ENCODE peak calls at places on chromosome 21, in nine cellular contexts. One of them, this sample, is unnamed.

GRCh38 chr21:31894441-31894840 is 21.6 kb downstream of the HUNK start:
- DNase-seq in progenitor cell of endocrine pancreas: no peak
- DNase-seq in stimulated activated CD4-positive, alpha-beta T cell treated with anti-CD3 and anti-CD28 coated beads, Interleukin-15, amount 100 ng/mL, for 24 hours: no peak
- DNase-seq in psoas muscle: no peak
- DNase-seq in aorta: no peak
- DNase-seq in lower lobe of right lung: no peak
- DNase-seq in cardiac muscle cell: no peak
- DNase-seq in left ventricle myocardium superior: no peak
- DNase-seq in caudate nucleus: no peak
- DNase-seq in this sample: no peak

GRCh38 chr21:36730291-36731281 is 31.7 kb downstream of the SIM2 start:
- DNase-seq in stimulated activated CD4-positive, alpha-beta T cell treated with anti-CD3 and anti-CD28 coated beads, Interleukin-15, amount 100 ng/mL, for 24 hours: no peak
- DNase-seq in caudate nucleus: no peak
- DNase-seq in aorta: peak; percentile 60
- DNase-seq in lower lobe of right lung: no peak
- DNase-seq in cardiac muscle cell: no peak
- DNase-seq in progenitor cell of endocrine pancreas: no peak
- DNase-seq in left ventricle myocardium superior: no peak
- DNase-seq in psoas muscle: no peak
- DNase-seq in this sample: no peak

GRCh38 chr21:42193131-42193671 is 25.7 kb upstream of the ABCG1 start:
- DNase-seq in stimulated activated CD4-positive, alpha-beta T cell treated with anti-CD3 and anti-CD28 coated beads, Interleukin-15, amount 100 ng/mL, for 24 hours: peak; percentile 65
- DNase-seq in cardiac muscle cell: peak; percentile 40
- DNase-seq in psoas muscle: no peak
- DNase-seq in lower lobe of right lung: no peak
- DNase-seq in caudate nucleus: no peak
- DNase-seq in aorta: no peak
- DNase-seq in progenitor cell of endocrine pancreas: no peak
- DNase-seq in left ventricle myocardium superior: no peak
- DNase-seq in this sample: no peak

GRCh38 chr21:42319368-42319767 is 4.2 kb upstream of the TFF3 start:
- DNase-seq in progenitor cell of endocrine pancreas: no peak
- DNase-seq in cardiac muscle cell: no peak
- DNase-seq in psoas muscle: no peak
- DNase-seq in caudate nucleus: no peak
- DNase-seq in left ventricle myocardium superior: no peak
- DNase-seq in lower lobe of right lung: no peak
- DNase-seq in aorta: no peak
- DNase-seq in stimulated activated CD4-positive, alpha-beta T cell treated with anti-CD3 and anti-CD28 coated beads, Interleukin-15, amount 100 ng/mL, for 24 hours: no peak
- DNase-seq in this sample: no peak

GRCh38 chr21:38841472-38841871 is 35.7 kb downstream of the ETS2 start:
- DNase-seq in lower lobe of right lung: no peak
- DNase-seq in left ventricle myocardium superior: no peak
- DNase-seq in caudate nucleus: no peak
- DNase-seq in psoas muscle: no peak
- DNase-seq in cardiac muscle cell: no peak
- DNase-seq in stimulated activated CD4-positive, alpha-beta T cell treated with anti-CD3 and anti-CD28 coated beads, Interleukin-15, amount 100 ng/mL, for 24 hours: no peak
- DNase-seq in progenitor cell of endocrine pancreas: no peak
- DNase-seq in aorta: no peak
- DNase-seq in this sample: no peak

GRCh38 chr21:34743831-34744230 is 75.0 kb downstream of the CLIC6 start:
- DNase-seq in lower lobe of right lung: no peak
- DNase-seq in psoas muscle: peak; percentile 56
- DNase-seq in cardiac muscle cell: peak; percentile 53
- DNase-seq in aorta: peak; percentile 83
- DNase-seq in left ventricle myocardium superior: no peak
- DNase-seq in caudate nucleus: no peak
- DNase-seq in stimulated activated CD4-positive, alpha-beta T cell treated with anti-CD3 and anti-CD28 coated beads, Interleukin-15, amount 100 ng/mL, for 24 hours: no peak
- DNase-seq in progenitor cell of endocrine pancreas: no peak
- DNase-seq in this sample: no peak

GRCh38 chr21:45304161-45304830 is 16.6 kb upstream of the POFUT2 start:
- DNase-seq in cardiac muscle cell: no peak
- DNase-seq in left ventricle myocardium superior: peak; percentile 22
- DNase-seq in caudate nucleus: no peak
- DNase-seq in aorta: peak; percentile 61
- DNase-seq in stimulated activated CD4-positive, alpha-beta T cell treated with anti-CD3 and anti-CD28 coated beads, Interleukin-15, amount 100 ng/mL, for 24 hours: no peak
- DNase-seq in psoas muscle: peak; percentile 34
- DNase-seq in lower lobe of right lung: peak; percentile 36
- DNase-seq in progenitor cell of endocrine pancreas: no peak
- DNase-seq in this sample: no peak

GRCh38 chr21:42003051-42003461 is 7.1 kb downstream of the ZBTB21 start:
- DNase-seq in stimulated activated CD4-positive, alpha-beta T cell treated with anti-CD3 and anti-CD28 coated beads, Interleukin-15, amount 100 ng/mL, for 24 hours: peak; percentile 58
- DNase-seq in lower lobe of right lung: no peak
- DNase-seq in left ventricle myocardium superior: no peak
- DNase-seq in aorta: no peak
- DNase-seq in psoas muscle: no peak
- DNase-seq in progenitor cell of endocrine pancreas: no peak
- DNase-seq in caudate nucleus: no peak
- DNase-seq in cardiac muscle cell: no peak
- DNase-seq in this sample: no peak

GRCh38 chr21:34602061-34602460 is 12.9 kb downstream of the RCAN1 start:
- DNase-seq in stimulated activated CD4-positive, alpha-beta T cell treated with anti-CD3 and anti-CD28 coated beads, Interleukin-15, amount 100 ng/mL, for 24 hours: no peak
- DNase-seq in psoas muscle: no peak
- DNase-seq in cardiac muscle cell: no peak
- DNase-seq in left ventricle myocardium superior: no peak
- DNase-seq in caudate nucleus: no peak
- DNase-seq in lower lobe of right lung: no peak
- DNase-seq in aorta: no peak
- DNase-seq in progenitor cell of endocrine pancreas: no peak
- DNase-seq in this sample: peak; percentile 76

GRCh38 chr21:14383596-14384210 is 757 bp upstream of the HSPA13 start:
- DNase-seq in left ventricle myocardium superior: no peak
- DNase-seq in psoas muscle: no peak
- DNase-seq in caudate nucleus: no peak
- DNase-seq in progenitor cell of endocrine pancreas: no peak
- DNase-seq in cardiac muscle cell: no peak
- DNase-seq in lower lobe of right lung: no peak
- DNase-seq in aorta: no peak
- DNase-seq in stimulated activated CD4-positive, alpha-beta T cell treated with anti-CD3 and anti-CD28 coated beads, Interleukin-15, amount 100 ng/mL, for 24 hours: no peak
- DNase-seq in this sample: peak; percentile 41

This sample was measured in DMS79 treated with DMSO at 0.1 percent for 48 hours.